ENCODE peak calls at places on chromosomes 6 and 20, in nine cellular contexts. W is Karpas-422; Q is MM.1S; I is GM23338; X is ascending aorta; M is ovary; B is CD8-positive, alpha-beta memory T cell; V is CD4-positive, CD25-positive, alpha-beta regulatory T cell; U is endothelial cell of umbilical vein. R is an unnamed sample.

GRCh38 chr6:125989631-125990030 is 3.3 kb downstream of the TRMT11 start:
- DNase-seq in M (no peak), X (no peak), Q (no peak), V (no peak), W (no peak), U (peak; percentile 43), B (no peak), I (peak; percentile 10), R (no peak)

GRCh38 chr6:7119272-7119801 is 11.6 kb downstream of the RREB1 start:
- DNase-seq in W (no peak), I (no peak), M (no peak), B (no peak), V (no peak), Q (no peak), U (no peak), X (no peak), R (no peak)

GRCh38 chr6:34018026-34018425 is 127.9 kb downstream of the GRM4 start:
- DNase-seq in U (no peak), B (no peak), W (no peak), V (no peak), M (no peak), I (no peak), X (no peak), Q (no peak), R (no peak)

GRCh38 chr20:24892522-24892921 is 56.5 kb upstream of the CST7 start:
- DNase-seq in U (no peak), V (no peak), M (no peak), B (no peak), W (no peak), X (no peak), I (no peak), Q (no peak), R (no peak)

GRCh38 chr6:27178001-27178730 is 69.3 kb upstream of the PRSS16 start:
- DNase-seq in X (peak; percentile 88), W (peak; percentile 75), V (peak; percentile 73), M (peak; percentile 32), Q (peak; percentile 51), U (peak; percentile 88), B (peak; percentile 29), I (peak; percentile 85), R (peak; percentile 78)

GRCh38 chr6:108781419-108782110 is 66.7 kb upstream of the ARMC2 start:
- DNase-seq in M (peak; percentile 35), Q (no peak), U (no peak), W (no peak), B (no peak), I (peak; percentile 79), X (no peak), V (peak; percentile 23), R (no peak)

GRCh38 chr6:48184644-48185043 is 73.6 kb upstream of the PTCHD4 start:
- DNase-seq in X (no peak), W (no peak), M (no peak), V (no peak), Q (no peak), I (no peak), B (no peak), U (no peak), R (no peak)

GRCh38 chr6:62652692-62653328 is 366.8 kb upstream of the KHDRBS2 start:
- DNase-seq in M (no peak), I (peak; percentile 55), W (peak; percentile 53), U (no peak), X (no peak), Q (no peak), B (no peak), V (no peak), R (no peak)

GRCh38 chr20:51445591-51445990 is 96.9 kb downstream of the NFATC2 start:
- DNase-seq in U (no peak), Q (no peak), X (no peak), B (no peak), I (no peak), M (no peak), V (no peak), W (peak; percentile 58), R (no peak)

GRCh38 chr20:58570181-58570859 is 55.1 kb upstream of the APCDD1L start:
- DNase-seq in W (no peak), Q (no peak), V (no peak), U (no peak), X (no peak), B (no peak), I (no peak), M (no peak), R (no peak)

GRCh38 chr6:4794140-4794707 is 18.0 kb downstream of the CDYL start:
- DNase-seq in I (peak; percentile 62), X (no peak), B (no peak), Q (no peak), M (no peak), U (no peak), V (no peak), W (no peak), R (no peak)

GRCh38 chr6:118660218-118660569 is 8.8 kb upstream of the CEP85L start:
- DNase-seq in X (no peak), I (no peak), W (no peak), U (peak; percentile 48), Q (peak; percentile 52), V (no peak), M (no peak), B (peak; percentile 36), R (peak; percentile 78)

GRCh38 chr6:118665011-118665410 is 13.6 kb upstream of the CEP85L start:
- DNase-seq in V (no peak), B (no peak), W (no peak), X (no peak), M (no peak), I (no peak), U (no peak), Q (no peak), R (no peak)

GRCh38 chr6:118667988-118668387 is 16.6 kb upstream of the CEP85L start:
- DNase-seq in I (no peak), U (no peak), M (no peak), V (no peak), B (no peak), X (no peak), W (no peak), Q (no peak), R (no peak)

GRCh38 chr6:118668761-118669411 is 17.5 kb upstream of the CEP85L start:
- DNase-seq in I (no peak), B (no peak), X (no peak), V (no peak), Q (no peak), M (no peak), U (peak; percentile 70), W (no peak), R (no peak)

GRCh38 chr6:118663993-118664985 is 12.9 kb upstream of the CEP85L start:
- DNase-seq in M (no peak), W (no peak), Q (no peak), X (no peak), U (no peak), I (no peak), B (no peak), V (peak; percentile 28), R (no peak)
- H3K4me3 ChIP-seq in M (peak overlapping the region; percentile 3), W (no peak overlapping the region), Q (peak overlapping the region; percentile 50), X (peak overlapping the region; percentile 18), U (no peak overlapping the region), I (no peak overlapping the region), B (peak overlapping the region; percentile 58), V (peak overlapping the region; percentile 80), R (peak overlapping the region; percentile 44)

GRCh38 chr20:36098364-36098763 is 56.2 kb upstream of the EPB41L1 start:
- DNase-seq in Q (peak; percentile 85), B (no peak), W (peak; percentile 96), M (no peak), V (no peak), X (peak; percentile 74), U (peak; percentile 83), I (no peak), R (no peak)
- H3K27me3 ChIP-seq in Q (no peaks in the 10 kb centered on the region), B (no peaks in the 10 kb centered on the region), W (no peaks in the 10 kb centered on the region), M (no peaks in the 10 kb centered on the region), V (peaks cover 6% of the 10 kb centered on the region), X (no peaks in the 10 kb centered on the region), U (no peaks in the 10 kb centered on the region), I (peaks cover 75% of the 10 kb centered on the region), R (no peaks in the 10 kb centered on the region)

DNA sequence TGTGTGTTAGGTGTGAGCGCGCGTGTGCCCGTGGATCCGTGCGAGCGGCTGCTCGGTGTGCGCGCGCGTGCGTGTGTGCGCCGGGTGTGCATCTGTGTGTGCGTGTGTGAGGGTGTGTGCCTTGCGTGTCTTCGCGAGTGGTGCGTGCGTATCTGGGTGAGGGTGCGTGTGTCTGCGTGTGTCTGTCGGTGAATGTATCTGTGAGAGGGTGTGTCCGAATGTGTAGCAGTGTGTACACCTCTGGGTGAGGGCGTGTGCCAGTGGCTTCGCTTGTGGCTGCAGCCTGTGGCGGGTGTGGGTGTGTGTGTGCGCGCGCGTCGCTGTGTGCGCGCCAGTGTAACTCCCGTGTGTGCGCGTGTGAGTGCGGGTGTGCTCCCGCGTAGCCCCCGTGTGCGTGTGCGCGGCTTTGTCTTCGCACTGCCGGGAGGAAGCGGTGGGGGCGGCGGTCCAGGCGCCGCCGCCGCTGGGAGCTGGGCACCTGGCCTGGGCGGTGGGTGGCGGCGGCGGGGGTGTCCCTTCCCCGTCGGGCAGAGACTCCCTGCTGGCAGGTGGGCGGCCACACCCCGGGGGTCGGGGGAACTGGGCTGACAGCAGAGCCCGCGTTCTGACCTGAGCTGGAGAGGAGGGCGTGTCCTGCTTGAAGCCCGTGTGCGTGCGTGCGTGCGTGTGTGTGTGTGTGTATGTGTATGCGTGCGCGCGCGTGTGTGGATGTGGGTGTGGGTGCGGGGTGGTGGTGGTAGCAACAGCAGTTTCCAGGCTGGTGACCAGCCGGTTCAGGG is 61.3 kb upstream of the EPB41L1 start:
- DNase-seq in V (peak; percentile 50), M (peak; percentile 61), I (no peak), B (no peak), X (peak; percentile 79), U (peak; percentile 24), Q (no peak), W (no peak), R (peak; percentile 42)
- H3K4me1 ChIP-seq in V (peaks cover 16% of the 10 kb centered on the region), M (peaks cover 5% of the 10 kb centered on the region), I (peaks cover 39% of the 10 kb centered on the region), B (peaks cover 14% of the 10 kb centered on the region), X (peaks cover 5% of the 10 kb centered on the region), U (peaks cover 25% of the 10 kb centered on the region), Q (peaks cover 64% of the 10 kb centered on the region), W (peaks cover 18% of the 10 kb centered on the region), R (peaks cover 3% of the 10 kb centered on the region)

DNA sequence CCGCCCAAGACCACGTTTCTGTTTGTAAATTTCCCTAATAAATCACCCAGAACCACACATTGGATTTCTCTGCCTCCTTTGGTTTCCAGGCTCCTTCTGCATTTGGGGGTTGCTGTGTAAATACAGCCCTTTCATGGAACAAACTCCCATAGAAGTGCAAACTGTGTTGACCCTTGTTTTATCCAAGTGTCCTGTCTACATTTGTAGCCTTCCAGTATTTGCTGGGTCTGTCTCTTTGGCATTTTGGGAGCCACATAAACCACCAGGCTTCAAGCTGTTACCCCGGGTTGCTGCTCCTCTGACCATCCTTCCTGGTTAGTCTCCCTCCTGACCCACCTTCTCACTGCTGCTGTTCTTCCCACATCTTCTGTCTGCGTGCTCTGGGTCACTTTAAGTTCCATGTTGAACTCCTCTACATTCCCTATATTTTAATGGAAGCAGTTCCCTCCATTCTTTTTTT is 7.6 kb upstream of the MTHFD1L start:
- DNase-seq in X (no peak), Q (no peak), M (no peak), W (no peak), I (no peak), V (no peak), B (no peak), U (no peak), R (no peak)
- H3K4me3 ChIP-seq in X (no peak overlapping the region), Q (no peak overlapping the region), M (no peak overlapping the region), W (no peak overlapping the region), I (no peak overlapping the region), V (no peak overlapping the region), B (no peak overlapping the region), U (no peak overlapping the region), R (no peak overlapping the region)